ENCODE peak calls at places on chromosomes 6 and 20, in six cellular contexts. One of them, this sample, is unnamed.

GRCh38 chr20:6780414-6780813 is 12.9 kb downstream of the BMP2 start:
- DNase-seq in fibroblast of lung: no peak
- DNase-seq in fibroblast of pulmonary artery: no peak
- DNase-seq in right atrium auricular region: no peak
- DNase-seq in WERI-Rb-1: no peak
- DNase-seq in stomach: no peak
- DNase-seq in this sample: no peak

GRCh38 chr20:5178046-5178445 is 51.2 kb downstream of the CDS2 start:
- DNase-seq in stomach: no peak
- DNase-seq in fibroblast of lung: no peak
- DNase-seq in right atrium auricular region: no peak
- DNase-seq in fibroblast of pulmonary artery: no peak
- DNase-seq in WERI-Rb-1: no peak
- DNase-seq in this sample: no peak

GRCh38 chr20:43537921-43538854 is 20.6 kb upstream of the SGK2 start:
- DNase-seq in fibroblast of lung: peak; percentile 74
- DNase-seq in WERI-Rb-1: peak; percentile 66
- DNase-seq in fibroblast of pulmonary artery: peak; percentile 75
- DNase-seq in stomach: peak; percentile 78
- DNase-seq in right atrium auricular region: peak; percentile 82
- DNase-seq in this sample: peak; percentile 22

GRCh38 chr6:130526466-130526865 is 160.6 kb downstream of the TMEM200A start:
- DNase-seq in stomach: no peak
- DNase-seq in fibroblast of pulmonary artery: no peak
- DNase-seq in fibroblast of lung: no peak
- DNase-seq in right atrium auricular region: no peak
- DNase-seq in WERI-Rb-1: no peak
- DNase-seq in this sample: no peak

GRCh38 chr6:22785036-22785435 is 215.7 kb downstream of the HDGFL1 start:
- DNase-seq in fibroblast of pulmonary artery: peak; percentile 13
- DNase-seq in fibroblast of lung: peak; percentile 28
- DNase-seq in WERI-Rb-1: no peak
- DNase-seq in stomach: no peak
- DNase-seq in right atrium auricular region: no peak
- DNase-seq in this sample: no peak

GRCh38 chr20:23419995-23420901 is 1.0 kb downstream of the NAPB start:
- DNase-seq in WERI-Rb-1: no peak
- DNase-seq in fibroblast of lung: peak; percentile 58
- DNase-seq in fibroblast of pulmonary artery: peak; percentile 70
- DNase-seq in right atrium auricular region: no peak
- DNase-seq in stomach: peak; percentile 89
- DNase-seq in this sample: no peak

GRCh38 chr6:19322691-19323470 is 514.3 kb upstream of the ID4 start:
- DNase-seq in right atrium auricular region: no peak
- DNase-seq in WERI-Rb-1: no peak
- DNase-seq in stomach: no peak
- DNase-seq in fibroblast of lung: no peak
- DNase-seq in fibroblast of pulmonary artery: peak; percentile 44
- DNase-seq in this sample: no peak

GRCh38 chr6:37696220-37696840 is 1.4 kb downstream of the MDGA1 start:
- DNase-seq in right atrium auricular region: no peak
- DNase-seq in fibroblast of lung: peak; percentile 42
- DNase-seq in fibroblast of pulmonary artery: peak; percentile 40
- DNase-seq in stomach: peak; percentile 31
- DNase-seq in WERI-Rb-1: peak; percentile 56
- DNase-seq in this sample: no peak

GRCh38 chr20:62506087-62506486 is 30.3 kb upstream of the GATA5 start:
- DNase-seq in right atrium auricular region: no peak
- DNase-seq in WERI-Rb-1: no peak
- DNase-seq in fibroblast of lung: no peak
- DNase-seq in fibroblast of pulmonary artery: no peak
- DNase-seq in stomach: no peak
- DNase-seq in this sample: no peak

GRCh38 chr20:16749573-16749972 is 1.4 kb downstream of the OTOR start:
- DNase-seq in fibroblast of pulmonary artery: no peak
- DNase-seq in WERI-Rb-1: peak; percentile 13
- DNase-seq in right atrium auricular region: no peak
- DNase-seq in stomach: no peak
- DNase-seq in fibroblast of lung: no peak
- DNase-seq in this sample: no peak

GRCh38 chr6:26024651-26025046 is 62.0 kb downstream of the TRIM38 start:
- DNase-seq in stomach: no peak
- DNase-seq in right atrium auricular region: no peak
- DNase-seq in WERI-Rb-1: no peak
- DNase-seq in fibroblast of pulmonary artery: no peak
- DNase-seq in fibroblast of lung: no peak
- DNase-seq in this sample: no peak

GRCh38 chr6:26021350-26022165 is 59.0 kb downstream of the TRIM38 start:
- DNase-seq in fibroblast of pulmonary artery: peak; percentile 95
- DNase-seq in WERI-Rb-1: peak; percentile 97
- DNase-seq in fibroblast of lung: peak; percentile 95
- DNase-seq in right atrium auricular region: peak; percentile 96
- DNase-seq in stomach: peak; percentile 93
- DNase-seq in this sample: peak; percentile 87

GRCh38 chr6:26020983-26021349 is 58.4 kb downstream of the TRIM38 start:
- DNase-seq in WERI-Rb-1: peak; percentile 76
- DNase-seq in fibroblast of lung: peak; percentile 73
- DNase-seq in right atrium auricular region: peak; percentile 77
- DNase-seq in fibroblast of pulmonary artery: peak; percentile 77
- DNase-seq in stomach: peak; percentile 64
- DNase-seq in this sample: no peak

GRCh38 chr6:26022166-26022510 is 59.5 kb downstream of the TRIM38 start:
- DNase-seq in fibroblast of pulmonary artery: peak; percentile 90
- DNase-seq in fibroblast of lung: peak; percentile 90
- DNase-seq in stomach: peak; percentile 60
- DNase-seq in right atrium auricular region: peak; percentile 89
- DNase-seq in WERI-Rb-1: peak; percentile 69
- DNase-seq in this sample: peak; percentile 77

GRCh38 chr6:26022737-26023136 is 60.1 kb downstream of the TRIM38 start:
- DNase-seq in fibroblast of pulmonary artery: no peak
- DNase-seq in WERI-Rb-1: no peak
- DNase-seq in right atrium auricular region: no peak
- DNase-seq in stomach: no peak
- DNase-seq in fibroblast of lung: no peak
- DNase-seq in this sample: no peak
- H3K4me3 ChIP-seq in fibroblast of pulmonary artery: no peak overlapping the region
- H3K4me3 ChIP-seq in WERI-Rb-1: peak overlapping the region; percentile 71
- H3K4me3 ChIP-seq in right atrium auricular region: no peak overlapping the region
- H3K4me3 ChIP-seq in stomach: no peak overlapping the region
- H3K4me3 ChIP-seq in fibroblast of lung: no peak overlapping the region
- H3K4me3 ChIP-seq in this sample: no peak overlapping the region

GRCh38 chr20:38723069-38723981 is 961 bp upstream of the SLC32A1 start:
- DNase-seq in fibroblast of lung: peak; percentile 23
- DNase-seq in fibroblast of pulmonary artery: peak; percentile 21
- DNase-seq in WERI-Rb-1: no peak
- DNase-seq in right atrium auricular region: no peak
- DNase-seq in stomach: no peak
- DNase-seq in this sample: no peak
- H3K4me3 ChIP-seq in fibroblast of lung: no peak overlapping the region
- H3K4me3 ChIP-seq in fibroblast of pulmonary artery: no peak overlapping the region
- H3K4me3 ChIP-seq in WERI-Rb-1: peak overlapping the region; percentile 27
- H3K4me3 ChIP-seq in right atrium auricular region: no peak overlapping the region
- H3K4me3 ChIP-seq in stomach: no peak overlapping the region
- H3K4me3 ChIP-seq in this sample: no peak overlapping the region

GRCh38 chr6:73393278-73393677 is 1.4 kb upstream of the DDX43 start:
- DNase-seq in fibroblast of pulmonary artery: no peak
- DNase-seq in right atrium auricular region: no peak
- DNase-seq in WERI-Rb-1: no peak
- DNase-seq in fibroblast of lung: no peak
- DNase-seq in stomach: no peak
- DNase-seq in this sample: no peak

GRCh38 chr6:73391735-73392134 is 2.9 kb upstream of the DDX43 start:
- DNase-seq in right atrium auricular region: no peak
- DNase-seq in fibroblast of pulmonary artery: no peak
- DNase-seq in stomach: no peak
- DNase-seq in WERI-Rb-1: no peak
- DNase-seq in fibroblast of lung: no peak
- DNase-seq in this sample: no peak

GRCh38 chr6:73388433-73388799 is 6.2 kb upstream of the DDX43 start:
- DNase-seq in fibroblast of lung: no peak
- DNase-seq in fibroblast of pulmonary artery: no peak
- DNase-seq in WERI-Rb-1: no peak
- DNase-seq in stomach: no peak
- DNase-seq in right atrium auricular region: no peak
- DNase-seq in this sample: no peak

GRCh38 chr6:73389854-73390253 is 4.8 kb upstream of the DDX43 start:
- DNase-seq in fibroblast of lung: no peak
- DNase-seq in right atrium auricular region: no peak
- DNase-seq in fibroblast of pulmonary artery: no peak
- DNase-seq in WERI-Rb-1: no peak
- DNase-seq in stomach: no peak
- DNase-seq in this sample: no peak

DNA sequence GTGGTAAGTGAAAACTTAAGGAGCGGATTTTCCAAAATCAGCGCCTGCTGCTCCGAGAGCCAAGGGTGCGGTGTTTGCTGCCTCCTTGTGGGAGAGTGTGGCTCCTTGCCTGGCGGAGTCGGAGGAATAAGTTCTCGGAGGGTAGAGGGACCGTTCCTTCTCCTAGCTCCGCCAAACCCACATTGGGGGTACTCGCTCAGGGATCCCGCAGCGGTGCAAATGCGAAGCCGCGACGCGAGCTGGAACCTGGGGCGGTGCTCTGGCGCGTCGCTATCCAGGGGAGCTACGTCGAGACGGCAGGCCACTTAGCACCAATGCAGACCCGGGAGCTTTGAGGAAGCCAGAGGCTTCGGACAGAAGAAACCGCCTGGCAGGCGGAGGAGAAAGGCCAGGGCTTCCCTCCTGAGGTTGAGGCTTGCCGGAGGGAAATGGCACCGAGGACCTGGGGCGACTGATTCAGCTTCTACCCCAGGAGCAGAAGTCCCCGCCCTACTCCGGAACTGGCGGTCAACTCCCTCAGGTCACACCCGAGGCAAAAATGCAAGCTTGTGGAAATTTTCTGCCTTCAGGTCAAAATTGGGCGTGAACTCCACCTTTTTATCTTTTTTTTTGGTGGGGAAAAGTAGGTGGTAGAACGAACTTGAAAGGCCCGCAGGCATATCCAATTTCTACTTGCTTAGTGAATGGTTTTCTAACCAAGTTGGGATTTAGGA is 5.7 kb upstream of the DDX43 start:
- DNase-seq in WERI-Rb-1: peak; percentile 80
- DNase-seq in stomach: peak; percentile 58
- DNase-seq in fibroblast of lung: peak; percentile 57
- DNase-seq in right atrium auricular region: peak; percentile 60
- DNase-seq in fibroblast of pulmonary artery: peak; percentile 67
- DNase-seq in this sample: peak; percentile 30
- H3K4me3 ChIP-seq in WERI-Rb-1: peak overlapping the region; percentile 84
- H3K4me3 ChIP-seq in stomach: peak overlapping the region; percentile 49
- H3K4me3 ChIP-seq in fibroblast of lung: peak overlapping the region; percentile 65
- H3K4me3 ChIP-seq in right atrium auricular region: peak overlapping the region; percentile 31
- H3K4me3 ChIP-seq in fibroblast of pulmonary artery: peak overlapping the region; percentile 65
- H3K4me3 ChIP-seq in this sample: peak overlapping the region; percentile 50

GRCh38 chr20:10547276-10548114 is 112.4 kb downstream of the SLX4IP start:
- DNase-seq in fibroblast of pulmonary artery: no peak
- DNase-seq in fibroblast of lung: no peak
- DNase-seq in right atrium auricular region: no peak
- DNase-seq in stomach: no peak
- DNase-seq in WERI-Rb-1: no peak
- DNase-seq in this sample: no peak

GRCh38 chr20:10550204-10551118 is 115.4 kb downstream of the SLX4IP start:
- DNase-seq in stomach: no peak
- DNase-seq in right atrium auricular region: no peak
- DNase-seq in fibroblast of pulmonary artery: no peak
- DNase-seq in fibroblast of lung: no peak
- DNase-seq in WERI-Rb-1: no peak
- DNase-seq in this sample: no peak

GRCh38 chr20:10553326-10553984 is 118.3 kb downstream of the SLX4IP start:
- DNase-seq in fibroblast of pulmonary artery: peak; percentile 90
- DNase-seq in stomach: peak; percentile 72
- DNase-seq in right atrium auricular region: peak; percentile 75
- DNase-seq in WERI-Rb-1: peak; percentile 74
- DNase-seq in fibroblast of lung: peak; percentile 87
- DNase-seq in this sample: peak; percentile 37

GRCh38 chr20:10551732-10552724 is 116.9 kb downstream of the SLX4IP start:
- DNase-seq in fibroblast of lung: no peak
- DNase-seq in fibroblast of pulmonary artery: peak; percentile 16
- DNase-seq in right atrium auricular region: no peak
- DNase-seq in WERI-Rb-1: peak; percentile 57
- DNase-seq in stomach: no peak
- DNase-seq in this sample: no peak

DNA sequence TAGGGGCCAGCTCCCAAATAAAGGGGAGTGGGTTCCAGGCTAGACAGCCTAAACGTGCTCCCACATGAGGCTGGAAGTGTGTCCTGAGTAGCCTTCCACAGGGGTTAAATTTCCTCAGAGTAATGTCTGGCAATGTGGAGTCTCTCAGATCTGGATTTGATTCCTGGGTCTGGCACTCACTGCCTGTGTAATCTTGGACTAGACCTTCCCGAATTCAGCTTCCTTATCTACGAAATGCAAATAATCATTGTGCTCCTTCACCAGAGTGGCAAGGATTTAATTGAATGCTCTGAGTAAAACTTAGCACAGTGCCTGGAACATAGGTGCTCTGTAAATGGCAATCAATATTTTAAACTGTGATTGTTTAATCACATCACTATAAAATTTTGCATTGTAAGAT is 114.4 kb downstream of the SLX4IP start:
- DNase-seq in stomach: peak; percentile 38
- DNase-seq in right atrium auricular region: no peak
- DNase-seq in WERI-Rb-1: no peak
- DNase-seq in fibroblast of lung: no peak
- DNase-seq in fibroblast of pulmonary artery: no peak
- DNase-seq in this sample: no peak
- H3K4me3 ChIP-seq in stomach: no peak overlapping the region
- H3K4me3 ChIP-seq in right atrium auricular region: no peak overlapping the region
- H3K4me3 ChIP-seq in WERI-Rb-1: no peak overlapping the region
- H3K4me3 ChIP-seq in fibroblast of lung: no peak overlapping the region
- H3K4me3 ChIP-seq in fibroblast of pulmonary artery: no peak overlapping the region
- H3K4me3 ChIP-seq in this sample: no peak overlapping the region

DNA sequence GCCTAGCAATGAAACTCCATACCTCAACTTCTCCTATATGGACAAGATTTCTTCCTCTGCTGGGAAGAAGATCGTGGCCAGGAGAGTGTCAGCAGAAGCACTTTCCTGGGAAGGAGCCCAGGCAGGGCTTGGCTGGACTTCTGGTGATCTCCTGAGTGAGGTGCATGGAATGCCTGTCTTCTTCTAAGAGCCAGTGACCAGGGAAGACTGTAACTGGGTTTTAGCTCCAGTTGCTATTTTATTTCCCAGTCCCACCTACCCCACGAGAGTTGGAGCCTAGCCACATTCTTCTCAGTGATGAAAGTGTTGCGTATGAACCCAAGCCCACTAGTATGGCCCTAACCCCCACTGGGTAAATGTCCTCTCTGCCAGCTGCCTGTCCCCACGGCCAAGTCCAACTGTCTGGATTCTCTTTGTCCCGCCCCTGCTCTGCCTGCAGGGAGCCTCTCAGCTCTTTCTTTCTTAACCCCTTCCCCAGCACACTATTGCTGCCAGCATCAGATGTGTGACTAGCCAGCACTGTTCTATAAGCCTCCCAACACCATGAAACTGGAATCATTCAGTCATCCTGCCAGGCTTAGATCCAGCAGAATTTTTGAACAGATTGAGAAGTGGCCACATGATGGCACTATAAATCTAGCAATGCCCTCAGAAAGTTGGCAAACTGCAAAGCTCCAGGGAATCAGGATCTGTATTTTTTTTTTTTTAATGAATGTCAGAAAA is 69.8 kb upstream of the FAM184A start:
- DNase-seq in fibroblast of lung: peak; percentile 92
- DNase-seq in stomach: no peak
- DNase-seq in right atrium auricular region: no peak
- DNase-seq in WERI-Rb-1: peak; percentile 21
- DNase-seq in fibroblast of pulmonary artery: peak; percentile 83
- DNase-seq in this sample: peak; percentile 77
- H3K4me3 ChIP-seq in fibroblast of lung: peak overlapping the region; percentile 21
- H3K4me3 ChIP-seq in stomach: no peak overlapping the region
- H3K4me3 ChIP-seq in right atrium auricular region: no peak overlapping the region
- H3K4me3 ChIP-seq in WERI-Rb-1: no peak overlapping the region
- H3K4me3 ChIP-seq in fibroblast of pulmonary artery: no peak overlapping the region
- H3K4me3 ChIP-seq in this sample: no peak overlapping the region

This sample was measured in HFF-Myc.